ENCODE peak calls at places on chromosome 14, in six cellular contexts. Q is PC-9, L is fibroblast of mammary gland, J is GM12864, Y is tibial nerve, A is colonic mucosa. P is an unnamed sample.

GRCh38 chr14:53847057-53847456 is 109.6 kb downstream of the BMP4 start:
- DNase-seq in Q (no peak), L (no peak), J (no peak), Y (no peak), A (no peak), P (no peak)

GRCh38 chr14:23436327-23437141 is 1.1 kb upstream of the MYH7 start:
- DNase-seq in Q (no peak), L (no peak), J (no peak), Y (no peak), A (no peak), P (no peak)

GRCh38 chr14:103828315-103828967 is 18.9 kb downstream of the PPP1R13B start:
- DNase-seq in Q (no peak), L (peak; percentile 55), J (no peak), Y (no peak), A (peak; percentile 27), P (peak; percentile 66)

GRCh38 chr14:104341532-104342434 is 203.4 kb downstream of the KIF26A start:
- DNase-seq in Q (no peak), L (peak; percentile 9), J (no peak), Y (no peak), A (peak; percentile 83), P (peak; percentile 11)

GRCh38 chr14:69260246-69260978 is 454 bp downstream of the GALNT16 start:
- DNase-seq in Q (no peak), L (no peak), J (no peak), Y (no peak), A (no peak), P (no peak)

GRCh38 chr14:58362798-58363412 is 32.8 kb upstream of the TOMM20L start:
- DNase-seq in Q (no peak), L (peak; percentile 33), J (no peak), Y (no peak), A (no peak), P (peak; percentile 45)

GRCh38 chr14:58876613-58877012 is 238.9 kb downstream of the DACT1 start:
- DNase-seq in Q (no peak), L (peak; percentile 83), J (no peak), Y (no peak), A (no peak), P (peak; percentile 91)

GRCh38 chr14:74049886-74050495 is 30.8 kb downstream of the BBOF1 start:
- DNase-seq in Q (no peak), L (peak; percentile 6), J (no peak), Y (no peak), A (no peak), P (no peak)

GRCh38 chr14:99971929-99972747 is 93.1 kb upstream of the EVL start:
- DNase-seq in Q (no peak), L (no peak), J (no peak), Y (no peak), A (no peak), P (no peak)

GRCh38 chr14:39175445-39176262 is 600 bp downstream of the PNN start:
- DNase-seq in Q (no peak), L (peak; percentile 26), J (no peak), Y (no peak), A (peak; percentile 47), P (peak; percentile 24)

GRCh38 chr14:23641180-23641914 is 5.2 kb downstream of the DHRS2 start:
- DNase-seq in Q (no peak), L (no peak), J (no peak), Y (no peak), A (no peak), P (no peak)

GRCh38 chr14:77580964-77581505 is 35.4 kb downstream of the SPTLC2 start:
- DNase-seq in Q (peak; percentile 73), L (peak; percentile 83), J (peak; percentile 57), Y (no peak), A (no peak), P (peak; percentile 53)

GRCh38 chr14:90521121-90521929 is 124.5 kb downstream of the CALM1 start:
- DNase-seq in Q (no peak), L (no peak), J (no peak), Y (no peak), A (no peak), P (peak; percentile 21)

GRCh38 chr14:52219488-52220084 is 47.9 kb upstream of the PTGDR start:
- DNase-seq in Q (no peak), L (peak; percentile 3), J (no peak), Y (no peak), A (no peak), P (peak; percentile 6)

GRCh38 chr14:103688906-103689902 is 26.0 kb downstream of the XRCC3 start:
- DNase-seq in Q (no peak), L (peak; percentile 58), J (peak; percentile 89), Y (no peak), A (no peak), P (peak; percentile 39)

GRCh38 chr14:24876009-24876690 is 173.8 kb downstream of the STXBP6 start:
- DNase-seq in Q (no peak), L (no peak), J (no peak), Y (no peak), A (no peak), P (no peak)

GRCh38 chr14:98198385-98198784 is 1073.6 kb downstream of the BCL11B start:
- DNase-seq in Q (no peak), L (no peak), J (no peak), Y (no peak), A (no peak), P (no peak)

GRCh38 chr14:100132161-100132902 is 27.1 kb downstream of the DEGS2 start:
- DNase-seq in Q (no peak), L (peak; percentile 92), J (no peak), Y (peak; percentile 28), A (no peak), P (no peak)

GRCh38 chr14:72679591-72680151 is 214.2 kb downstream of the DPF3 start:
- DNase-seq in Q (no peak), L (no peak), J (no peak), Y (no peak), A (no peak), P (no peak)

GRCh38 chr14:48398675-48399282 is 723.4 kb upstream of the MDGA2 start:
- DNase-seq in Q (no peak), L (peak; percentile 44), J (no peak), Y (peak; percentile 15), A (no peak), P (peak; percentile 46)

GRCh38 chr14:83171761-83172160 is 1638.1 kb upstream of the SEL1L start:
- DNase-seq in Q (no peak), L (no peak), J (no peak), Y (no peak), A (no peak), P (no peak)

GRCh38 chr14:85519661-85520305 is 10.2 kb upstream of the FLRT2 start:
- DNase-seq in Q (no peak), L (no peak), J (no peak), Y (no peak), A (no peak), P (peak; percentile 18)

GRCh38 chr14:101977311-101978071 is 13.1 kb downstream of the DYNC1H1 start:
- DNase-seq in Q (no peak), L (peak; percentile 49), J (no peak), Y (no peak), A (no peak), P (peak; percentile 18)

GRCh38 chr14:73739174-73739898 is 25.2 kb upstream of the PNMA1 start:
- DNase-seq in Q (no peak), L (no peak), J (no peak), Y (no peak), A (peak; percentile 26), P (no peak)

GRCh38 chr14:95699397-95699796 is 13.2 kb downstream of the TCL1B start:
- DNase-seq in Q (no peak), L (no peak), J (no peak), Y (no peak), A (no peak), P (no peak)

GRCh38 chr14:74975059-74975810 is 19.8 kb upstream of the PGF start:
- DNase-seq in Q (no peak), L (peak; percentile 27), J (no peak), Y (peak; percentile 96), A (peak; percentile 53), P (peak; percentile 59)

GRCh38 chr14:48805315-48805714 is 780.9 kb downstream of the RPS29 start:
- DNase-seq in Q (no peak), L (no peak), J (no peak), Y (no peak), A (no peak), P (no peak)

GRCh38 chr14:23071975-23072539 is 14.7 kb upstream of the CDH24 start:
- DNase-seq in Q (peak; percentile 71), L (no peak), J (no peak), Y (no peak), A (peak; percentile 52), P (no peak)

DNA sequence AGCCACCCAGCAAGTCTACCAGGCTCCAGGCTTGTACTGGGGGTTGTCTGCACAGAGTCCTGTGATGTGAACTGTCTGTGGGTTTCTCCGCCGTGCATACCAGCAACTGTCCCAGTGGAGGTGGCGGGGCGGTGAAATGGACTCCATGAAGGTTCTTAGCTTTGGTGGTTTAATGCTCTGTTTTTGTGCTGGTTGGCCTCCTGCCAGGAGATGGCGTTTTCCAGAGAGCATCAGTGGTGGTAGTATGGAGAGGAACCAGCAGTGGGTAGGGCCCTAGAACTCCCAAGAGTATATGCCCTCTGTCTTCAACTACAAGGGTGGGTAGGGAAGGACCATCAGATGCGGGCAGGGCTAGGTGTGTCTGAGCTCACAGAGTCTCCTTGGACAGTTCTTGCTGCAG is 303.8 kb downstream of the TMEM121 start:
- DNase-seq in Q (no peak), L (no peak), J (no peak), Y (no peak), A (no peak), P (no peak)
- TF ChIP-seq CTCF in Q (no peak), L (no peak), J (no peak), Y (no peak), A (no peak), P (no peak)

GRCh38 chr14:81771876-81772275 is 238.2 kb upstream of the SEL1L start:
- DNase-seq in Q (no peak), L (no peak), J (no peak), Y (no peak), A (no peak), P (no peak)
- H3K4me3 ChIP-seq in Q (no peak overlapping the region), L (no peak overlapping the region), J (no peak overlapping the region), Y (no peak overlapping the region), A (no peak overlapping the region), P (no peak overlapping the region)

GRCh38 chr14:67133595-67134441 is 55.4 kb upstream of the GARIN2 start:
- DNase-seq in Q (no peak), L (no peak), J (no peak), Y (no peak), A (no peak), P (peak; percentile 1)

GRCh38 chr14:67137744-67138371 is 51.4 kb upstream of the GARIN2 start:
- DNase-seq in Q (no peak), L (peak; percentile 26), J (no peak), Y (no peak), A (no peak), P (peak; percentile 35)
- TF ChIP-seq CTCF in Q (peak; percentile 69), L (peak; percentile 64), J (peak; percentile 34), Y (no peak), A (peak; percentile 27), P (peak; percentile 59)

GRCh38 chr14:40340708-40341107 is 908.5 kb upstream of the FBXO33 start:
- DNase-seq in Q (no peak), L (no peak), J (no peak), Y (no peak), A (no peak), P (no peak)

GRCh38 chr14:40347675-40348074 is 915.4 kb upstream of the FBXO33 start:
- DNase-seq in Q (no peak), L (no peak), J (no peak), Y (no peak), A (no peak), P (no peak)

DNA sequence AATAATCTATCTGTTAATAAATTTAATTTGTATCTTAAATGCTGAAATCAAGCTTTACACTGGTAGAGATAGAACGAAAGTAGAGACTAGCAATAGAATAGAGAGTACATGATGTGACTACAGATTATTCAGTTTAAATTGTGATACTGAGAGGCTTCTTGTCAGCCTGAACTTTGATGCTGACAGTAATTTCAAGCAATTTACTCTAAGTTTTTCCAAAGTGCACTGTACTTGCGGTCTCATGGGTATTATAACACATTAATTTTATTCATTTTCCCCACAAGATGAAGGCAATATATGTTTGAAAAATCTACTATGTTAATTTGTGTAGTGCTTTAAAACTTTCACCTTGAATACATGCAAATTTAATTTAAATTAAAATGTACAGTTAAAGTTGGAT is 914.0 kb upstream of the FBXO33 start:
- DNase-seq in Q (no peak), L (no peak), J (no peak), Y (no peak), A (no peak), P (no peak)
- H3K4me3 ChIP-seq in Q (no peak overlapping the region), L (no peak overlapping the region), J (no peak overlapping the region), Y (no peak overlapping the region), A (no peak overlapping the region), P (no peak overlapping the region)